ENCODE peak calls at places on chromosomes 5 and 9, in four cellular contexts. C is tibial nerve; E is upper lobe of left lung; M is CD4-positive, CD25-positive, alpha-beta regulatory T cell. R is an unnamed sample. For H3K4me1 and H3K27me3, the result is how much of the 10 kb centered on the place peaks cover.

GRCh38 chr5:96336351-96336985 is 96.6 kb downstream of the PCSK1 start:
- DNase-seq in C (peak), M (peak), E (peak), R (peak)

GRCh38 chr5:125196479-125197183 is 450.2 kb upstream of the ZNF608 start:
- DNase-seq in M (no peak), C (no peak), E (no peak), R (no peak)

GRCh38 chr9:133715866-133716563 is 22.1 kb downstream of the SARDH start:
- DNase-seq in E (no peak), M (peak), C (no peak), R (peak)

GRCh38 chr5:554284-554988 is 30.2 kb upstream of the SLC9A3 start:
- DNase-seq in C (no peak), E (no peak), M (no peak), R (no peak)

GRCh38 chr5:78557601-78558000 is 91.0 kb downstream of the LHFPL2 start:
- DNase-seq in C (no peak), M (no peak), E (no peak), R (no peak)

GRCh38 chr5:93622240-93622885 is 39.3 kb downstream of the NR2F1 start:
- DNase-seq in C (no peak), M (peak), E (no peak), R (no peak)

GRCh38 chr9:4887556-4887955 is 94.8 kb downstream of the RCL1 start:
- DNase-seq in E (peak), M (no peak), C (no peak), R (no peak)

GRCh38 chr5:6812800-6813731 is 99.8 kb downstream of the TENT4A start:
- DNase-seq in E (peak), M (no peak), C (peak), R (no peak)

GRCh38 chr9:83142389-83142788 is 79.4 kb upstream of the RASEF start:
- DNase-seq in M (no peak), E (no peak), C (no peak), R (no peak)

DNA sequence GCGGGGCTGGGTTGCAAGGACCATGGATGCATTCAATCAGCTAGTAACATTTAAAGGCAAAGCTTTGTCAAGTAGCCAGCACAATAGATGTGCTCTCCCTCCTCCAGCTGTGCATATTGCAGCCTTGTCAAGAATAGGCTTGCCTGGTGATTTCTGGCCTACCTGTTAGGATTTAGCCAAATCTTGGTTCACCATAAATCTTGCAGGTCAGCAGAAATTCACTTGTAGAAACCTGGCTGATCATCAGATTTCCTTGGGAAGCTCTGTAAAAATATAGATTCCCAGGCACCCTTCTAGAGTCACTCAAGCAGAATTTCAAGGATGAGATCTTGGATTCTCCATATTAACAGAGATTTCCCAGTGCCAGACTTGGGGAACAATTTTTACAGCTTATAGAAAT is 152.2 kb upstream of the SLC12A2 start:
- DNase-seq in M (no peak), E (no peak), C (no peak), R (no peak)
- H3K4me1 ChIP-seq in M (under half), E (under half), C (under half), R (half or more)

GRCh38 chr9:72937545-72937944 is 15.3 kb downstream of the ALDH1A1 start:
- DNase-seq in M (no peak), E (no peak), C (no peak), R (no peak)

GRCh38 chr9:72935595-72935994 is 17.3 kb downstream of the ALDH1A1 start:
- DNase-seq in E (no peak), C (no peak), M (no peak), R (no peak)

GRCh38 chr9:72933730-72934665 is 18.9 kb downstream of the ALDH1A1 start:
- DNase-seq in M (no peak), E (no peak), C (no peak), R (no peak)

GRCh38 chr9:72936679-72937078 is 16.2 kb downstream of the ALDH1A1 start:
- DNase-seq in C (no peak), E (no peak), M (no peak), R (no peak)

GRCh38 chr9:72936266-72936665 is 16.6 kb downstream of the ALDH1A1 start:
- DNase-seq in M (no peak), C (no peak), E (no peak), R (no peak)
- H3K4me3 ChIP-seq in M (no peak), C (no peak), E (no peak), R (no peak)

GRCh38 chr9:127222388-127223095 is 42.0 kb upstream of the GARNL3 start:
- DNase-seq in M (no peak), C (no peak), E (no peak), R (no peak)
- H3K27me3 ChIP-seq in M (under half), C (under half), E (under half), R (under half)

DNA sequence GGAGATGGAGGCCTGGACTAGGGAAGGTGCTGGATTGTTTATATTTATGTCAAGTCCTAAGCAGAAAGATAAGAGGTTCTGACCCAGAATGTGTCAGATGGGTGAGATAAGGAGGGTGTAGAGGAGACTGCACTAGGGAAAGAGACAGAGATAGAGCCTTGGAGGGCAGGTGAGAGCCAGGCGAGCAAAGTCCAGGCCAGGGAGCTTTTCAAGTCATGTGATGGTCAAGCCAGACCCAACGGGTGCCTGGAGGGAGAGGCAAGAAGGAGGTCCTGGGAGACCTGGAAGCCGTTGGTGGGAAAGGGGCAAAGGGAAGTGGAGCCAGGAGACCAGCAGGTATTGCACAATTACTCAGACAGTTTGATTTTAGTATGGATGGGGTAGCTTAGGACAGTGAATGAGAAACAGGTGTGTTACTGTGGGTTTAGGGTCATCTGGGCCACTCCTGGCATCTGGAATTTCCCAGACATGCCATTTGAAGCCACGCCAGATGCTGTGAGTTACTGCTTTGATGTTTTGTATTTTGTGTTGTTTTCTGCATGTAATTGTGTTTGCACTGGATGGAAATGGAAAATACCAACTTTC is 5.0 kb downstream of the SECISBP2 start:
- DNase-seq in E (no peak), M (no peak), C (no peak), R (no peak)
- H3K4me1 ChIP-seq in E (under half), M (under half), C (under half), R (under half)

DNA sequence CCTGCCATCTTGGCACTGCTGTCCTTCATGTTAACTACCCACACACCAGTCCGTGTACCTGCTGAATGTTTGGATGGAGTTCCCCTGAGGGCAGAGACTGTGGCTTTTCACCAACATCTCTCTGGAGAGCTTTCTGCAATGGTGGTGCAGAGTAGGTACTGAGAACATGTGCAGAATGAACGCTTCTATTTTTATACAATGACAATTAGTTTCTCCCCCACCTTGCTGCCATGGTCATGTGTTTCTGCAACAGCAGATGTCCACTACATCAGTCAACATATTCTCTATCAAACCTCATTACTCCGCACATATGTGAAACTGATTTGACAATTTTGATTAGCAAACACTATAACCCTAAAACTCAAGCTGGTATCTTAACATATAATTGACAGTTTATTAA is 14.5 kb downstream of the PTCH1 start:
- DNase-seq in M (no peak), E (no peak), C (no peak), R (no peak)
- H3K4me3 ChIP-seq in M (no peak), E (no peak), C (no peak), R (no peak)

GRCh38 chr5:135129307-135129706 is 95.3 kb upstream of the PITX1 start:
- DNase-seq in C (no peak), M (peak), E (no peak), R (no peak)
- H3K27me3 ChIP-seq in C (under half), M (under half), E (under half), R (under half)

GRCh38 chr5:69489246-69489645 is 3.3 kb upstream of the OCLN start:
- DNase-seq in E (no peak), M (no peak), C (no peak), R (no peak)
- H3K4me1 ChIP-seq in E (under half), M (under half), C (under half), R (under half)

GRCh38 chr9:131732061-131732526 is 7.8 kb downstream of the RAPGEF1 start:
- DNase-seq in M (no peak), C (no peak), E (peak), R (no peak)

GRCh38 chr9:131734165-131734610 is 5.7 kb downstream of the RAPGEF1 start:
- DNase-seq in C (no peak), M (peak), E (peak), R (no peak)

GRCh38 chr9:131733601-131734061 is 6.2 kb downstream of the RAPGEF1 start:
- DNase-seq in C (no peak), E (peak), M (peak), R (peak)

GRCh38 chr9:131731237-131731995 is 8.5 kb downstream of the RAPGEF1 start:
- DNase-seq in C (no peak), E (no peak), M (peak), R (no peak)

GRCh38 chr9:131732636-131733340 is 7.1 kb downstream of the RAPGEF1 start:
- DNase-seq in E (peak), C (no peak), M (peak), R (no peak)
- H3K4me3 ChIP-seq in E (no peak), C (no peak), M (peak), R (no peak)

GRCh38 chr5:1881731-1882336 is 891 bp downstream of the IRX4 start:
- DNase-seq in M (no peak), E (no peak), C (no peak), R (no peak)
- H3K27me3 ChIP-seq in M (under half), E (half or more), C (under half), R (under half)